ENCODE peak calls at places on chromosome 5, in four cellular contexts. Q is A549, V is K562, N is HepG2. E is an unnamed sample.

GRCh38 chr5:145499483-145499882 is 335.7 kb downstream of the PRELID2 start:
- DNase-seq in Q (no peak), V (no peak), N (no peak), E (no peak)

GRCh38 chr5:135005076-135005475 is 29.0 kb downstream of the PITX1 start:
- DNase-seq in Q (no peak), N (no peak), V (no peak), E (no peak)

GRCh38 chr5:94433393-94434149 is 184.8 kb downstream of the KIAA0825 start:
- DNase-seq in N (peak), V (no peak), Q (no peak), E (no peak)

GRCh38 chr5:73387630-73388370 is 60.8 kb downstream of the FOXD1 start:
- DNase-seq in V (no peak), Q (no peak), N (no peak), E (no peak)

GRCh38 chr5:54535149-54535844 is 17.7 kb downstream of the SNX18 start:
- DNase-seq in V (no peak), N (no peak), Q (no peak), E (no peak)

GRCh38 chr5:57383093-57383861 is 99.3 kb downstream of the ACTBL2 start:
- DNase-seq in N (peak), V (peak), Q (peak), E (no peak)

GRCh38 chr5:136712628-136713027 is 347.3 kb upstream of the TRPC7 start:
- DNase-seq in N (no peak), V (no peak), Q (no peak), E (no peak)

GRCh38 chr5:3601060-3601710 is 5.6 kb downstream of the IRX1 start:
- DNase-seq in V (no peak), N (no peak), Q (no peak), E (no peak)

GRCh38 chr5:113215401-113216060 is 219.3 kb downstream of the TSSK1B start:
- DNase-seq in V (no peak), N (no peak), Q (no peak), E (no peak)

GRCh38 chr5:68545636-68546325 is 330.2 kb downstream of the PIK3R1 start:
- DNase-seq in Q (no peak), N (no peak), V (no peak), E (no peak)

GRCh38 chr5:96172436-96172835 is 210.8 kb upstream of the ELL2 start:
- DNase-seq in N (no peak), Q (no peak), V (no peak), E (no peak)

GRCh38 chr5:149019562-149020140 is 43.2 kb downstream of the SH3TC2 start:
- DNase-seq in Q (no peak), N (no peak), V (no peak), E (no peak)

GRCh38 chr5:127425868-127426267 is 91.6 kb upstream of the PRRC1 start:
- DNase-seq in V (no peak), N (no peak), Q (no peak), E (no peak)

GRCh38 chr5:57174128-57174849 is 430 bp downstream of the GPBP1 start:
- DNase-seq in N (no peak), V (no peak), Q (no peak), E (no peak)

GRCh38 chr5:129904102-129904666 is at the start of gene CHSY3:
- DNase-seq in Q (peak), V (peak), N (peak), E (peak)

GRCh38 chr5:6715758-6716633 is 2.8 kb downstream of the TENT4A start:
- DNase-seq in N (no peak), V (no peak), Q (no peak), E (no peak)

GRCh38 chr5:73625905-73626811 is at the start of gene ARHGEF28:
- DNase-seq in Q (peak), V (peak), N (peak), E (peak)

GRCh38 chr5:90967443-90967842 is 408.8 kb downstream of the ADGRV1 start:
- DNase-seq in N (no peak), Q (no peak), V (no peak), E (no peak)

GRCh38 chr5:84961193-84961592 is 576.5 kb upstream of the EDIL3 start:
- DNase-seq in Q (no peak), V (no peak), N (no peak), E (no peak)

GRCh38 chr5:130104895-130105684 is 200.8 kb downstream of the CHSY3 start:
- DNase-seq in Q (no peak), N (no peak), V (no peak), E (no peak)

GRCh38 chr5:143842920-143843319 is 31.0 kb downstream of the HMHB1 start:
- DNase-seq in V (no peak), Q (no peak), N (no peak), E (no peak)

GRCh38 chr5:172564883-172565282 is 76.2 kb upstream of the NEURL1B start:
- DNase-seq in Q (no peak), N (no peak), V (no peak), E (no peak)

GRCh38 chr5:65907138-65907537 is 19.2 kb upstream of the ERBIN start:
- DNase-seq in Q (no peak), N (no peak), V (no peak), E (no peak)

GRCh38 chr5:84436866-84437265 is 52.2 kb upstream of the EDIL3 start:
- DNase-seq in Q (no peak), N (no peak), V (no peak), E (no peak)

GRCh38 chr5:141475625-141476131 is at the start of gene PCDHGC3:
- DNase-seq in N (peak), Q (peak), V (no peak), E (peak)

GRCh38 chr5:97094579-97095317 is 47.7 kb downstream of the LIX1 start:
- DNase-seq in Q (no peak), N (no peak), V (no peak), E (no peak)

GRCh38 chr5:167870055-167870454 is 421.4 kb upstream of the WWC1 start:
- DNase-seq in Q (no peak), V (no peak), N (no peak), E (no peak)

GRCh38 chr5:10333154-10334006 is 20.1 kb upstream of the MARCHF6 start:
- DNase-seq in Q (peak), V (no peak), N (no peak), E (peak)

GRCh38 chr5:168881427-168882149 is 302.4 kb upstream of the PANK3 start:
- DNase-seq in V (peak), Q (no peak), N (no peak), E (peak)

GRCh38 chr5:71969464-71969863 is 137.8 kb upstream of the MAP1B start:
- DNase-seq in V (no peak), Q (no peak), N (no peak), E (no peak)

GRCh38 chr5:172417983-172418630 is 36.2 kb downstream of the SH3PXD2B start:
- DNase-seq in Q (no peak), N (peak), V (no peak), E (no peak)

DNA sequence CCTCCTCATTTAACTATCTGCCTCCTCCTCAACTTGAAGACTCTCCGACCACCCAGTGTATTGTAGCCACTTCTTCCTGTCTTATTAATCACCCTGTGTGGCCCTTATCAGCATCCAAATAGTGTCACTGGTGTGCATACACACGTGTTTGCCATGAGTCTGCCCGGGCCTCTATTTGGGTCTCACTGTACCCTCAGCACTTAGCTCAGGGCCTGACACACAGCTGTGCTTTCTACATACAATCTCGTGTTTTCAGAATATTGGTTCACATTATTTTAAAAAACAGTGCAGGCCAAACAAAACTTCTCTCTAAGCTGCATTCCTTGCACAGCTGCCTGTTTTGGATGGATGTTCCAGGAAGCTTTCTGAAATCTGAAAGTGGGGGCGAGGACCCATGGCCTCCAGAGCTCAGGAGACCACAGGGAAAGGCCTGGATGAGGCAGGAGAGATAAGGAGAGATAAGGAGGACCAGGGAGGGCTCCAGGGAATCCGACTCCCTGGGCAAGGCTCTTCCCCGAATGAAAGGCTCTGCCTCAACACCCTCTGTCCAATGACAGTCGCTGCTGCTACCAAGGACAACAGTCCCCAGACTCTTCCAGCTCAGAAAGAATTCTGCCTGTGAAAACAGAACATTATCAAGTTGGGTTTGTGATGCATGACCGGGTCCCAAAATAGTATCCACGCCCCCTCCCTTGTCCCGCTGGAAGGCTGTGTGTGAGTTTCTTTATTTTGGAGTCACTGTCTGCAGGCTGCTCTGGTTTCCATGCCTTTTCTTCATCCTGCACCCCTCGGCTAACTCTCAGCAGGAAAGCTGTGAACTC is 255.6 kb downstream of the NSG2 start:
- DNase-seq in V (no peak), Q (no peak), N (no peak), E (no peak)
- TF ChIP-seq NR3C1 in V (no peak), Q (no peak), N (no peak), E (no peak)

GRCh38 chr5:35538198-35538931 is 79.3 kb upstream of the SPEF2 start:
- DNase-seq in Q (no peak), N (no peak), V (no peak), E (no peak)
- TF ChIP-seq MAX in Q (no peak), N (no peak), V (no peak), E (no peak)

GRCh38 chr5:116454417-116454927 is 120.2 kb downstream of the SEMA6A start:
- DNase-seq in N (no peak), V (no peak), Q (no peak), E (no peak)
- TF ChIP-seq NR3C1 in N (no peak), V (no peak), Q (no peak), E (no peak)

DNA sequence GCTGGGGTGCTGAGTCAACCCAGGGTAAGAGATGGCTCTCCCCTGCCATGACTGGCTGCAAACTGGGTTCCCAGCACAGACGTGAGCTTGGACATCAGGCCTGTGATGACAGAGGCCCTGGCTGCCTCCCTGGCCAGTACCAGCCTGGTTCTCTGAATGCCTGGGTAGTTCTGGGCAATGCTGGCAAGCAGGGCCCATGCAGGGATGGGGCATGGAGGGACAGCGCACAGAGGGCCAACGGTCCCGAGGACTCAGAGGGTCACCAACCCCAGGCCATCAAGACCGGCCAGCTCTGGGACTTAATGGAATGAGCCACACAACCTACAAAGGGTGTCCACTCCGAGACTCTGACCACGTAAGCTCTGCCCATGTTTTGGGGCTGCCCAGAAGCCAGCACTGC is 241.4 kb downstream of the FSTL4 start:
- DNase-seq in Q (no peak), V (no peak), N (no peak), E (no peak)
- TF ChIP-seq MAX in Q (no peak), V (no peak), N (no peak), E (no peak)

GRCh38 chr5:78929833-78930232 is 55.3 kb downstream of the ARSB start:
- DNase-seq in Q (no peak), N (peak), V (no peak), E (no peak)

GRCh38 chr5:78925102-78925876 is 59.8 kb downstream of the ARSB start:
- DNase-seq in N (no peak), V (no peak), Q (no peak), E (no peak)

GRCh38 chr5:78927657-78928282 is 57.3 kb downstream of the ARSB start:
- DNase-seq in Q (peak), N (peak), V (no peak), E (peak)

DNA sequence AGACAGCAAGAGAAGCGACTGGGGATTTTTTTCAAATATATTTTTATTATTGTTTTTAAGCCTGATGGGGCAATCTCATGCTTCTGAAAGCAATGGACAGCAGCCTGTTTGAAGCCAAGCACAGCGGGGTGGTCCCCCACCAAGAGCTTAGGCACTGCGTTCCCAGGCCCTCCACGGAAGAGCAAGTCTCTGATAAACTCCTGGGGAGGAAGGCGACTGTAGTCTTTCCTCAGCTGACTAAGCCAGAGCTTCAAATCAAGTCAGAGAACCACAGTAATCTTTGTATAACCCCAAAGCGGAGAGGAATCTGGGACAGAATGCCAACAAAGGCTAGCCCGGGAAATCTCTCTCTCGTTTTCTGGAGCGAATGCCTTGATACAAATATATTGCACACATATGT is 54.4 kb downstream of the ARSB start:
- DNase-seq in N (no peak), Q (no peak), V (no peak), E (no peak)
- TF ChIP-seq NR3C1 in N (no peak), Q (no peak), V (no peak), E (no peak)

GRCh38 chr5:150419630-150420270 is 7.0 kb upstream of the CD74 start:
- DNase-seq in Q (no peak), V (no peak), N (no peak), E (no peak)
- TF ChIP-seq MAX in Q (no peak), V (no peak), N (no peak), E (no peak)

GRCh38 chr5:43042176-43042625 is 2.1 kb upstream of the ANXA2R start:
- DNase-seq in N (peak), V (peak), Q (peak), E (peak)
- TF ChIP-seq NR3C1 in N (no peak), V (no peak), Q (no peak), E (no peak)

GRCh38 chr5:170849374-170849773 is 12.4 kb upstream of the RANBP17 start:
- DNase-seq in V (no peak), N (no peak), Q (no peak), E (no peak)

GRCh38 chr5:170846416-170846815 is 15.4 kb upstream of the RANBP17 start:
- DNase-seq in N (no peak), Q (no peak), V (no peak), E (no peak)

GRCh38 chr5:170843870-170844269 is 17.9 kb upstream of the RANBP17 start:
- DNase-seq in N (no peak), V (no peak), Q (no peak), E (no peak)

GRCh38 chr5:170844651-170845050 is 17.2 kb upstream of the RANBP17 start:
- DNase-seq in N (no peak), Q (no peak), V (no peak), E (no peak)

GRCh38 chr5:170848033-170848432 is 13.8 kb upstream of the RANBP17 start:
- DNase-seq in V (no peak), Q (no peak), N (no peak), E (no peak)
- TF ChIP-seq MAX in V (no peak), Q (no peak), N (no peak), E (no peak)

DNA sequence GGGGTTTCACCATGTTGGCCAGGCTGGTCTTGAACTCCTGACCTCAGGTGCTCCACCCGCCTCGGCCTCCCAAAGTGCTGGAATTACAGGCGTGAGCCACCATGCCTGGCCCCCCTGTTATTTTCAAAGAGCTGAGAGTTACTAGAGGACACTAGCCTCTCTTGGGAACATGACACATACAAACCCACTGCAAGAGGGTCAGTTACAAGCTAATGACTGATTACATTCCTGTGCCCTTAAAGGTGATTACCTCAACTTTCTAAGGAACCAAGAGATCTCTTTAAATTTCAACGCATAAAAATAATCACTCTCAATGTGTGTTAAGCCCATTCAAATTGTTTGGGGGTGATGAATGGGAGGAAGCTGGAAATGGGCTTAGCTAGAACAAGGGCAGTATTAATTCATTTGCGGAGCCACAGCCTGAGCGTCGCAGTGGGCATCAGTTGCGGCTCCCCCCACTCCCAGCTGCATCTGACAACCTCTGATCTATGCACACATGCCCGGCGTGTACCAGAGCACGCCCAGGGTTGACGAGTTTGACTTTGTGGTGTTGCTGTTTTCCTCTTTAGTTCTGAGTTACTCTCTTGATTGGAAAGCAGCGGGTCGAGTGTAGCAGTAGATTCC is 146.9 kb downstream of the GOLPH3 start:
- DNase-seq in V (no peak), Q (no peak), N (no peak), E (no peak)
- TF ChIP-seq NR3C1 in V (no peak), Q (no peak), N (no peak), E (no peak)

DNA sequence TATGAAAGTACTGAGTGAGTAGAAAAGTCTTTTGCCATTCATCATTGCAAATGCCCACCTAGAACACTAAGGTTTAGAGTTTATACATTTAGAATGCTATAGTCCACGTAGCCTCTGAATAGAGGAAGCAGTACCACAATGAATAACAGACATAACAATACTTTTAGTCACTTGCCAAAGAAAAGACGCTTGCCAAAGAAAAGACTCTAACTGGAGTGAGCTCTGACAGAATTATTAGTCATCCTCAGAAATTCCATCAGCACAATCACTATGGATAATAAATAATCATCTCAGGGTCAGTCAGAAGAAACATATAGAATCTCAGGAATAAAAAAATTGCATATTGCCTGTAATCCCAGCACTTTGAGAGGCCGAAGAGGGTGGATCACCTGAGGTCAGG is 168.5 kb upstream of the TARS1 start:
- DNase-seq in Q (peak), V (no peak), N (no peak), E (no peak)
- TF ChIP-seq MAX in Q (peak), V (no peak), N (no peak), E (no peak)